ENCODE peak calls at places on chromosome 16, in five cellular contexts. W is fibroblast of lung, D is cardiac muscle cell, S is kidney epithelial cell, U is adipocyte. Y is an unnamed sample.

GRCh38 chr16:3459401-3460090 is 16.1 kb downstream of the NAA60 start:
- DNase-seq in W (no peak), D (no peak), S (no peak), U (peak; percentile 28), Y (no peak)

GRCh38 chr16:71969353-71969752 is 30.8 kb downstream of the PKD1L3 start:
- DNase-seq in W (no peak), D (no peak), S (no peak), U (no peak), Y (no peak)

GRCh38 chr16:75256059-75256870 is 4.8 kb upstream of the BCAR1 start:
- DNase-seq in W (no peak), D (no peak), S (no peak), U (no peak), Y (no peak)

GRCh38 chr16:14286381-14287230 is 215.5 kb downstream of the MRTFB start:
- DNase-seq in W (peak; percentile 70), D (no peak), S (no peak), U (no peak), Y (no peak)

GRCh38 chr16:8853611-8854010 is 15.2 kb downstream of the CARHSP1 start:
- DNase-seq in W (no peak), D (no peak), S (no peak), U (no peak), Y (no peak)

GRCh38 chr16:57283214-57283955 is 1.1 kb downstream of the PLLP start:
- DNase-seq in W (no peak), D (no peak), S (no peak), U (no peak), Y (no peak)

GRCh38 chr16:19432429-19432828 is 14.7 kb downstream of the TMC5 start:
- DNase-seq in W (no peak), D (no peak), S (peak; percentile 42), U (no peak), Y (no peak)

GRCh38 chr16:1571012-1571671 is 37.7 kb downstream of the TMEM204 start:
- DNase-seq in W (no peak), D (no peak), S (no peak), U (no peak), Y (no peak)

GRCh38 chr16:53502331-53503269 is at the start of gene AKTIP:
- DNase-seq in W (peak; percentile 39), D (peak; percentile 51), S (no peak), U (peak; percentile 58), Y (no peak)

GRCh38 chr16:75062135-75062943 is 54.2 kb downstream of the LDHD start:
- DNase-seq in W (peak; percentile 81), D (peak; percentile 61), S (no peak), U (no peak), Y (no peak)

GRCh38 chr16:54677551-54677950 is 253.1 kb upstream of the IRX5 start:
- DNase-seq in W (no peak), D (no peak), S (no peak), U (no peak), Y (no peak)

GRCh38 chr16:26178298-26178697 is 486.5 kb downstream of the HS3ST4 start:
- DNase-seq in W (no peak), D (no peak), S (no peak), U (no peak), Y (no peak)

GRCh38 chr16:8581923-8582580 is 8.3 kb downstream of the TMEM114 start:
- DNase-seq in W (no peak), D (no peak), S (peak; percentile 16), U (no peak), Y (no peak)

GRCh38 chr16:50548659-50549560 is 714 bp downstream of the NKD1 start:
- DNase-seq in W (no peak), D (peak; percentile 18), S (no peak), U (peak; percentile 47), Y (no peak)

GRCh38 chr16:50547944-50548658 is at the start of gene NKD1:
- DNase-seq in W (peak; percentile 27), D (peak; percentile 55), S (no peak), U (peak; percentile 83), Y (no peak)

GRCh38 chr16:50551243-50551642 is 3.0 kb downstream of the NKD1 start:
- DNase-seq in W (no peak), D (no peak), S (no peak), U (no peak), Y (no peak)

GRCh38 chr16:50550035-50550434 is 1.8 kb downstream of the NKD1 start:
- DNase-seq in W (no peak), D (no peak), S (no peak), U (no peak), Y (no peak)

DNA sequence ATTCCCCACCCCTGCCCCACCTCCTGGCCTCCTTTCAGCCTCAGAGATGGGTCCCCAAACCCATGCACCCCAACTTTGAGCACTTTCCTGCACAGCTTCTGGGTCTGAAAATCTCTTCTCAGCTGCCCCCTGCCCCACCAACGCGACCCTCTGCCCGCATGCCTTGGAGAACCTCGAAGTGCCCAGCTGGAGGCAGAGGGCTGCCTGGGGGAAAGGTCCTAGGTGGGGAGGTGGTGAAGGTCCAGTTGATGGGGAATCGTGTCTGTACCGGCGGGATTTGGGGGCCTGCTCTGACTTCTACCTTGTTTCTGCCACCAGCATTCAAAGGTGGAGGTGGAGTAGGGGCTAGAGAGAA is 1.3 kb downstream of the NKD1 start:
- DNase-seq in W (no peak), D (no peak), S (no peak), U (no peak), Y (no peak)
- H3K4me3 ChIP-seq in W (no peak overlapping the region), D (no peak overlapping the region), S (no peak overlapping the region), U (no peak overlapping the region), Y (no peak overlapping the region)

GRCh38 chr16:31569360-31569717 is 41.6 kb downstream of the AHSP start:
- DNase-seq in W (no peak), D (no peak), S (no peak), U (no peak), Y (no peak)
- H3K4me3 ChIP-seq in W (no peak overlapping the region), D (peak overlapping the region; percentile 29), S (no peak overlapping the region), U (no peak overlapping the region), Y (no peak overlapping the region)

DNA sequence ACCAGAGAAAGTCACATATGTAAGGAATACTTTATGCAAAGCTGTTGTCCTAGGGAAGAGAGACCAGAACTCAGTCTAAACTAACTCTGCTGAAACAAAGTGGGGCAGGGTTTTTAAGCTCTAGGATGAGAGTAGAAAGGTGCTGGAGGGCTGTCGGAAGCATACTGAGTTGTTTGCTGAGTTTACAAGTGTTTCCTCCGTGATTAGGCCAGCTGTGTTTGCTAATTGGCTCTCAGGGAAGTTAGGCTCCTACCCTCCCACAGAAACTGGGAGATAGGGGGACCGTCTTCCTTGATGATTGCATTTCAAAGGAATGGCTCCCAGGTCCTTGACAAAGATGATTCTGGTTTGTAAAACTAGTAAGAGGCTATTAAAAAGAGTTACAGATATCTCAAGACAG is 24.4 kb upstream of the CRYM start:
- DNase-seq in W (peak; percentile 6), D (no peak), S (no peak), U (peak; percentile 6), Y (no peak)
- H3K4me3 ChIP-seq in W (peak overlapping the region; percentile 60), D (no peak overlapping the region), S (peak overlapping the region; percentile 13), U (peak overlapping the region; percentile 95), Y (no peak overlapping the region)

DNA sequence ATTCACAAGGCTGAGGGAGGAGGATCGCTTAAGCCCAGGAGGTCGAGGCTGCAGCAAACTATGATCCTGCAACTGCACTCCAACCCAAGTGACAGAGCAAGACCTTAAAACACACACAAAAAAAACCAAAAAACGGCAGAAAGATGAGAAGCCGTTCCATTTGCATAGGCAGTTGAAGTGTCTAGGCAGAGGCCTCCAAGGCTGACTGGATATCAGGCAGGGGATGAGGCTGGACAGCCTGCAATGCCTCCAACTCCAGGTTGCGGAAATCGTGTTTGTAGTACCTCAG is 2.0 kb upstream of the FBXL19 start:
- DNase-seq in W (no peak), D (no peak), S (no peak), U (no peak), Y (no peak)
- H3K4me3 ChIP-seq in W (no peak overlapping the region), D (no peak overlapping the region), S (no peak overlapping the region), U (peak overlapping the region; percentile 89), Y (peak overlapping the region; percentile 57)

GRCh38 chr16:88790312-88791150 is 5.5 kb upstream of the PIEZO1 start:
- DNase-seq in W (no peak), D (peak; percentile 49), S (no peak), U (peak; percentile 55), Y (no peak)
- H3K4me3 ChIP-seq in W (no peak overlapping the region), D (no peak overlapping the region), S (no peak overlapping the region), U (no peak overlapping the region), Y (no peak overlapping the region)